ENCODE peak calls at places on chromosomes 4 and X, in five cellular contexts. R, M, J, S and E are unnamed samples.

GRCh38 chr4:9867746-9868425 is 86.5 kb downstream of the DRD5 start:
- DNase-seq in J (no peak), R (no peak), S (no peak), M (no peak), E (no peak)

GRCh38 chr4:66489783-66490452 is 819.6 kb upstream of the EPHA5 start:
- DNase-seq in M (no peak), J (no peak), S (peak; percentile 79), R (no peak), E (peak; percentile 24)

GRCh38 chr4:185573651-185574199 is 38.4 kb upstream of the PDLIM3 start:
- DNase-seq in M (peak; percentile 39), S (peak; percentile 83), R (no peak), J (peak; percentile 16), E (peak; percentile 69)

GRCh38 chrX:48474581-48474980 is 1.4 kb upstream of the FTSJ1 start:
- DNase-seq in J (peak; percentile 77), R (no peak), S (no peak), M (no peak), E (no peak)

GRCh38 chr4:41750158-41750623 is 1.7 kb upstream of the PHOX2B start:
- DNase-seq in S (no peak), M (no peak), J (no peak), R (no peak), E (no peak)

GRCh38 chr4:144674711-144675110 is 28.8 kb downstream of the HHIP start:
- DNase-seq in S (no peak), J (peak; percentile 20), M (no peak), R (no peak), E (no peak)

GRCh38 chrX:7170903-7171302 is 22.9 kb upstream of the PUDP start:
- DNase-seq in M (no peak), S (no peak), R (peak; percentile 1), J (peak; percentile 62), E (no peak)

GRCh38 chrX:34848281-34848680 is 94.3 kb upstream of the FAM47B start:
- DNase-seq in S (peak; percentile 13), J (no peak), R (no peak), M (no peak), E (no peak)

GRCh38 chr4:38577482-38577881 is 86.5 kb upstream of the KLF3 start:
- DNase-seq in S (no peak), M (no peak), R (no peak), J (no peak), E (no peak)

GRCh38 chr4:7771541-7772507 is 167.8 kb downstream of the AFAP1 start:
- DNase-seq in S (no peak), R (no peak), M (no peak), J (no peak), E (no peak)

GRCh38 chrX:140821280-140821679 is 111.7 kb downstream of the LINC00632 start:
- DNase-seq in M (no peak), J (peak; percentile 9), R (no peak), S (no peak), E (no peak)

GRCh38 chrX:123988423-123989116 is 27.1 kb downstream of the STAG2 start:
- DNase-seq in S (no peak), M (no peak), R (no peak), J (no peak), E (no peak)

GRCh38 chr4:113686950-113687718 is 74.4 kb downstream of the CAMK2D start:
- DNase-seq in S (peak; percentile 78), R (no peak), J (no peak), M (no peak), E (no peak)

GRCh38 chrX:1933964-1934363 is 319.1 kb downstream of the ASMT start:
- DNase-seq in R (no peak), J (no peak), M (no peak), S (no peak), E (no peak)

GRCh38 chrX:40539214-40540142 is 41.3 kb upstream of the ATP6AP2 start:
- DNase-seq in J (peak; percentile 85), S (peak; percentile 16), R (peak; percentile 60), M (peak; percentile 66), E (peak; percentile 31)

GRCh38 chr4:45662996-45663395 is 460.9 kb downstream of the GABRG1 start:
- DNase-seq in J (peak; percentile 27), R (no peak), S (peak; percentile 80), M (no peak), E (no peak)

GRCh38 chr4:40178672-40179071 is 18.2 kb upstream of the RHOH start:
- DNase-seq in M (no peak), R (no peak), J (no peak), S (no peak), E (peak; percentile 59)
- H3K4me3 ChIP-seq in M (no peak overlapping the region), R (no peak overlapping the region), J (no peak overlapping the region), S (no peak overlapping the region), E (no peak overlapping the region)

DNA sequence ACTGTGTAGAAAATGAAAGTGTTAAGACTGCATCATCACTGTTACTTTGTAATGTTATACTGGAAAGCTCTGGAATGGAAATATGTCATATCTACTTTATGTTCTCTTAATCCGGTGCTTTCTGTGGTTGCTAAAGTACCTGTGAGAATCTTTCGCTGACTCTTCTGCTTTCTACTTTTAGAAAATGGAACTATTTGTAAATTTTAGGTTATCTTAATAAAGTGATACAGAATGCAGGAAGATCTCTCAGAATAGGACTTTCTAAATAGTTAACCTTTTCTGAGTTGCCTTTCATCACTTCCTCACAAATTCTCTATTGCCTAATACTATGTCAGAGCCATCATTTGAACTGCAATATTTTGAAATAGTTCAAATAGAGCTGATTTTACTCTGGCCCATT is 69.3 kb downstream of the BMP2K start:
- DNase-seq in S (no peak), J (no peak), R (no peak), M (no peak), E (no peak)
- H3K4me3 ChIP-seq in S (no peak overlapping the region), J (no peak overlapping the region), R (no peak overlapping the region), M (no peak overlapping the region), E (no peak overlapping the region)

DNA sequence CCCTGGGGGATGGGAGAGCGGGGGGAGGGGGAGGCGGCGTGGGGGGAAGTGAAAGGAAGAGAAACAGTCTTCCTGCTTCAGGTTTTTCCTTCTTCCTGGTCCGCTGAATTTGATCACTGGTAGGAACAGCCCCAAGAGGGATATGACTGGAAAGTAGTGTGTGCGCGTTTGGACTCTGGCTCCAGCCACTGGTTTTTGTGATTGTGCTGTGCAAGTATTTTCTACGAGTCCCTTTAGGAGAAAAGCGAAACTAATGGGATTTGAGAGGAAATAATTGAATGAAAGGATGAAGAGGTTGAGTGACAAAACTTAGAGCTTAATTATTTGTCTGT is 836 bp downstream of the PRRG1 start:
- DNase-seq in J (no peak), S (peak; percentile 15), M (no peak), R (no peak), E (no peak)
- H3K4me3 ChIP-seq in J (peak overlapping the region; percentile 91), S (peak overlapping the region; percentile 67), M (peak overlapping the region; percentile 39), R (no peak overlapping the region), E (peak overlapping the region; percentile 74)

GRCh38 chr4:165992263-165992662 is 119.2 kb downstream of the TLL1 start:
- DNase-seq in R (no peak), M (no peak), J (no peak), S (no peak), E (no peak)

GRCh38 chr4:165991325-165992180 is 118.5 kb downstream of the TLL1 start:
- DNase-seq in S (no peak), R (no peak), M (no peak), J (no peak), E (no peak)

GRCh38 chr4:165994706-165995105 is 121.7 kb downstream of the TLL1 start:
- DNase-seq in S (no peak), J (no peak), M (no peak), R (no peak), E (no peak)
- H3K4me3 ChIP-seq in S (no peak overlapping the region), J (no peak overlapping the region), M (no peak overlapping the region), R (no peak overlapping the region), E (no peak overlapping the region)

GRCh38 chr4:146059865-146060264 is 115.7 kb upstream of the LSM6 start:
- DNase-seq in J (no peak), M (no peak), S (no peak), R (no peak), E (no peak)
- H3K4me3 ChIP-seq in J (no peak overlapping the region), M (no peak overlapping the region), S (no peak overlapping the region), R (no peak overlapping the region), E (no peak overlapping the region)

DNA sequence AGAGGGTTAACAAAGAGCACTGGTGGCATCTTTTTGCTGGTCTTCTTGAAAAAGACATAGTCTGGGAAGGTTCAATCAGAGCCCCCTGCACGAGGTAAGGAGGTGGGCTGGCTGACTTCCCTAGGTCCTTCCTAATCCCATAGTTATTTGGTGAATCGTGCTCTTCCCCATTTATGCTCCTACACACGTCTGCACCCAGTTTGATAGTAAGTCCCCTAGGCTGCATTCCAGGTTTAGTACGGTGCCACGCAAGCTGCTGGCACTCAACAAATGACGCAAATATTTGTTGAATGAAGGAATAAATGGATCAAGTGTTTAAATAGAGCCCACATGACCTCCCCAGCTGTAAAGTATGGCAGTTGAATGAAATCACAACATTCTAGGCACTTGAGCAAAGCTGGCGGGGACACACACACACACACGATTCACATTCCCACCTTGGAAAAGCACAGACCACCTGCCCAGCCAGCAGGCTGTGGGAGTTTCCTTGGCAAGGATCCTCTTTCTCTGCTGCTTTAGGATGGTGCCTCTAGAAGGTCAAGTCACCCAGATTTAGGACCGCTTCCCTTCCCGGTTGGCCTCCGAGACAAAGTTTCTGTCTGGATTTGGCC is 855 bp downstream of the FAM184B start:
- DNase-seq in M (no peak), J (no peak), S (peak; percentile 15), R (no peak), E (no peak)
- H3K4me3 ChIP-seq in M (peak overlapping the region; percentile 1), J (no peak overlapping the region), S (peak overlapping the region; percentile 41), R (no peak overlapping the region), E (peak overlapping the region; percentile 54)

DNA sequence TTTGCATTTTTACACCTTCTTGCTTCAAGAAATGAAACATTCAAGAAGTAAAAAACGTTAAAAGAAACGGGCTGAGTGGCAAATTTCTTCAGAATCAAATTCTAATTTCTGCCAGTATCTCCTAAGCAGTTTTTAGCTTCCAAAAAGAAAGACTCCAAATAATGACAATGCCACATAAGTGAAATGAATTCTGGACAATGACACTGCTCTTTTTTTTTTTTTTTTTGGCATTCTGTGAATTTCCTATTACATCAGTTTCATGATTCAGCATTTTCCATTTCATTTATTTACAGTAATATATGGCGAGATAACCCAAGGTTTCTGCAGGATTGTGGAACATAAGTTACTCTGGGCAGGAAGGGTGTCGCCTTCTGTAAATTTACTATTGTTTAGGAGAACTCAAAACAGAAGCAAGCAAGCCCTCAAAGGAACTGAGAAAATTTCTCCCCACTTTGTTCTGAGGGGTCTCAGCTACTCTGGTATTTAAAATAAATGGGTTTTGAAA is 1.3 kb downstream of the SEL1L3 start:
- DNase-seq in S (peak; percentile 48), M (no peak), J (no peak), R (no peak), E (no peak)
- H3K4me3 ChIP-seq in S (peak overlapping the region; percentile 58), M (peak overlapping the region; percentile 9), J (peak overlapping the region; percentile 51), R (peak overlapping the region; percentile 70), E (peak overlapping the region; percentile 67)

GRCh38 chr4:76831475-76832390 is 66.2 kb downstream of the SOWAHB start:
- DNase-seq in M (no peak), J (no peak), R (no peak), S (peak; percentile 33), E (no peak)
- H3K4me3 ChIP-seq in M (no peak overlapping the region), J (no peak overlapping the region), R (no peak overlapping the region), S (no peak overlapping the region), E (no peak overlapping the region)

DNA sequence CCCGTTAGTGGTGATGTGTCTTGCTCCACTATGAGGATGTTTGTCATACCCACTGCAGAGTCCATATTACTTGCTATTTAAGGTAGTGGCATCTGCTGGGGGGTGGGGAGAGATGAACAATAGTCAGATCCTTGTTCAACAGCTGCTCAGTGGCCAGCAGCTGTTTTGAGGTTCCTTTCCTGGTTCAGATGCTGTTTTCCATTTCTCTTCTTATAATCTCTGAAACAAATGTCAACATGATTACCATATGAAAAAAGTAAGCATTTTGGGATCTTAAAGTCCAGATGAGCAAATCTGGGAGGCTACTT is 1567.9 kb upstream of the TENM3 start:
- DNase-seq in R (no peak), S (no peak), M (no peak), J (no peak), E (no peak)
- H3K4me3 ChIP-seq in R (no peak overlapping the region), S (no peak overlapping the region), M (no peak overlapping the region), J (no peak overlapping the region), E (no peak overlapping the region)